ENCODE peak calls at places on chromosomes 3 and 15, in six cellular contexts. I is right lobe of liver, F is breast epithelium, R is IMR-90, A is adipocyte, P is left ventricle myocardium inferior. Q is an unnamed sample.

GRCh38 chr3:141294848-141295247 is 63.2 kb downstream of the PXYLP1 start:
- DNase-seq in I (no peak), F (no peak), R (peak; percentile 88), A (peak; percentile 56), P (no peak), Q (peak; percentile 31)

GRCh38 chr3:177146646-177147045 is 50.6 kb downstream of the TBL1XR1 start:
- DNase-seq in I (no peak), F (no peak), R (peak; percentile 39), A (peak; percentile 51), P (no peak), Q (no peak)

GRCh38 chr3:37652405-37652804 is 209.3 kb upstream of the CTDSPL start:
- DNase-seq in I (no peak), F (no peak), R (no peak), A (no peak), P (no peak), Q (no peak)

GRCh38 chr3:35596611-35597010 is 42.7 kb upstream of the ARPP21 start:
- DNase-seq in I (no peak), F (no peak), R (no peak), A (no peak), P (no peak), Q (no peak)

GRCh38 chr3:77421916-77422315 is 382.0 kb downstream of the ROBO2 start:
- DNase-seq in I (no peak), F (no peak), R (no peak), A (no peak), P (no peak), Q (no peak)

GRCh38 chr3:159586587-159587202 is 401.9 kb upstream of the IL12A start:
- DNase-seq in I (no peak), F (no peak), R (peak; percentile 63), A (peak; percentile 57), P (no peak), Q (peak; percentile 7)

GRCh38 chr3:1275495-1275894 is 182.7 kb downstream of the CNTN6 start:
- DNase-seq in I (no peak), F (no peak), R (no peak), A (no peak), P (no peak), Q (no peak)

GRCh38 chr15:39493393-39494067 is 87.3 kb upstream of the THBS1 start:
- DNase-seq in I (no peak), F (no peak), R (no peak), A (no peak), P (no peak), Q (no peak)

GRCh38 chr3:30646961-30647752 is 40.8 kb downstream of the TGFBR2 start:
- DNase-seq in I (no peak), F (no peak), R (no peak), A (no peak), P (no peak), Q (no peak)

GRCh38 chr3:139906441-139906840 is 28.5 kb upstream of the CLSTN2 start:
- DNase-seq in I (no peak), F (no peak), R (peak; percentile 22), A (peak; percentile 28), P (no peak), Q (peak; percentile 17)

GRCh38 chr15:46174122-46174521 is 539.3 kb downstream of the SQOR start:
- DNase-seq in I (no peak), F (no peak), R (no peak), A (no peak), P (no peak), Q (no peak)

GRCh38 chr3:150945226-150945625 is 27.3 kb downstream of the CLRN1 start:
- DNase-seq in I (no peak), F (no peak), R (peak; percentile 25), A (peak; percentile 65), P (no peak), Q (peak; percentile 53)

GRCh38 chr15:26628071-26628470 is 144.8 kb downstream of the GABRB3 start:
- DNase-seq in I (no peak), F (no peak), R (no peak), A (no peak), P (no peak), Q (no peak)

GRCh38 chr15:72515591-72516389 is 41.7 kb downstream of the ARIH1 start:
- DNase-seq in I (no peak), F (no peak), R (peak; percentile 20), A (peak; percentile 39), P (no peak), Q (no peak)

GRCh38 chr3:132773071-132773619 is 50.9 kb upstream of the NPHP3 start:
- DNase-seq in I (no peak), F (no peak), R (no peak), A (no peak), P (no peak), Q (no peak)

GRCh38 chr15:72835289-72835890 is 51.8 kb upstream of the ADPGK start:
- DNase-seq in I (no peak), F (no peak), R (no peak), A (no peak), P (no peak), Q (no peak)

GRCh38 chr15:74418575-74419338 is 15.0 kb downstream of the SEMA7A start:
- DNase-seq in I (no peak), F (no peak), R (no peak), A (no peak), P (no peak), Q (no peak)

GRCh38 chr3:1883489-1883888 is 215.2 kb upstream of the CNTN4 start:
- DNase-seq in I (no peak), F (no peak), R (no peak), A (no peak), P (no peak), Q (no peak)

GRCh38 chr3:182740710-182741109 is 52.6 kb upstream of the ATP11B start:
- DNase-seq in I (no peak), F (peak; percentile 30), R (no peak), A (no peak), P (no peak), Q (no peak)

GRCh38 chr15:32794973-32795372 is 77.2 kb downstream of the GREM1 start:
- DNase-seq in I (no peak), F (no peak), R (peak; percentile 29), A (peak; percentile 15), P (no peak), Q (no peak)

GRCh38 chr3:196186661-196187573 is 24.3 kb downstream of the ZDHHC19 start:
- DNase-seq in I (no peak), F (no peak), R (peak; percentile 22), A (no peak), P (no peak), Q (no peak)

GRCh38 chr3:114796796-114797195 is 350.3 kb downstream of the ZBTB20 start:
- DNase-seq in I (no peak), F (no peak), R (no peak), A (no peak), P (no peak), Q (no peak)

GRCh38 chr3:149134560-149134959 is 5.1 kb downstream of the HPS3 start:
- DNase-seq in I (no peak), F (no peak), R (peak; percentile 41), A (no peak), P (no peak), Q (no peak)

GRCh38 chr3:134904333-134904771 is 109.3 kb downstream of the EPHB1 start:
- DNase-seq in I (no peak), F (no peak), R (no peak), A (no peak), P (no peak), Q (no peak)

GRCh38 chr3:109155828-109156227 is 19.3 kb downstream of the C3orf85 start:
- DNase-seq in I (no peak), F (no peak), R (no peak), A (no peak), P (no peak), Q (no peak)

GRCh38 chr15:82810863-82811421 is 1.5 kb downstream of the WHAMM start:
- DNase-seq in I (no peak), F (no peak), R (no peak), A (peak; percentile 54), P (no peak), Q (no peak)
- H3K4me3 ChIP-seq in I (peak overlapping the region; percentile 83), F (peak overlapping the region; percentile 92), R (peak overlapping the region; percentile 88), A (peak overlapping the region; percentile 90), P (peak overlapping the region; percentile 94), Q (peak overlapping the region; percentile 87)

GRCh38 chr15:65759441-65759840 is 32.7 kb downstream of the DENND4A start:
- DNase-seq in I (no peak), F (no peak), R (no peak), A (no peak), P (no peak), Q (no peak)

GRCh38 chr15:65762914-65763787 is 28.9 kb downstream of the DENND4A start:
- DNase-seq in I (no peak), F (no peak), R (peak; percentile 16), A (no peak), P (no peak), Q (no peak)

GRCh38 chr15:65758242-65758641 is 33.9 kb downstream of the DENND4A start:
- DNase-seq in I (no peak), F (no peak), R (no peak), A (no peak), P (no peak), Q (no peak)

GRCh38 chr15:65761210-65761926 is 30.7 kb downstream of the DENND4A start:
- DNase-seq in I (no peak), F (no peak), R (no peak), A (no peak), P (no peak), Q (no peak)

GRCh38 chr15:65762399-65762798 is 29.7 kb downstream of the DENND4A start:
- DNase-seq in I (no peak), F (no peak), R (no peak), A (no peak), P (no peak), Q (no peak)
- H3K4me3 ChIP-seq in I (no peak overlapping the region), F (no peak overlapping the region), R (no peak overlapping the region), A (no peak overlapping the region), P (no peak overlapping the region), Q (no peak overlapping the region)

GRCh38 chr15:67788986-67789385 is 36.3 kb upstream of the SKOR1 start:
- DNase-seq in I (no peak), F (no peak), R (no peak), A (no peak), P (no peak), Q (no peak)
- H3K4me3 ChIP-seq in I (no peak overlapping the region), F (no peak overlapping the region), R (no peak overlapping the region), A (no peak overlapping the region), P (no peak overlapping the region), Q (no peak overlapping the region)

GRCh38 chr3:72080800-72081199 is 295.9 kb upstream of the PROK2 start:
- DNase-seq in I (no peak), F (no peak), R (no peak), A (no peak), P (no peak), Q (no peak)

GRCh38 chr3:72082776-72083477 is 298.0 kb upstream of the PROK2 start:
- DNase-seq in I (no peak), F (no peak), R (no peak), A (no peak), P (no peak), Q (no peak)

GRCh38 chr3:72082121-72082715 is 297.3 kb upstream of the PROK2 start:
- DNase-seq in I (no peak), F (no peak), R (no peak), A (peak; percentile 52), P (no peak), Q (no peak)

GRCh38 chr3:72080101-72080500 is 295.2 kb upstream of the PROK2 start:
- DNase-seq in I (no peak), F (no peak), R (no peak), A (no peak), P (no peak), Q (no peak)

DNA sequence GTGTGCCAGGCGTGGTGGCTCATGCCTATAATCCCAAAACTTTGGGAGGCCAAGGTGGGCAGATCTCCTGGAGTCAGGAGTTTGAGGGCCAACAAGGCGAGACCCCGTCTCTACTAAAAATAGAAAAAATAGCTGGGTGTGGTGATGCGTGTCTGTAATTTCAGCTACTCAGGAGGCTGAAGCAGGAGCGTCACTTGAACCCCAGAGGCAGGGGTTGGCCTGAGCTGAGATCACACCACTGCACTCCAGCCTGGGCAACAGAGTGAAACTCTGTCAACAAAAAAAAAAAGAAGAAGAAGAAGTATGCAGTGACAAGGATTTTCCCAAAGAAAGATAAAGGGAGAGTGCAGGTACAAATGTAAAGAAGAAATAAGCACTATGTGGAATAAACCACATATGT is 296.5 kb upstream of the PROK2 start:
- DNase-seq in I (no peak), F (no peak), R (no peak), A (no peak), P (no peak), Q (no peak)
- H3K4me3 ChIP-seq in I (no peak overlapping the region), F (no peak overlapping the region), R (no peak overlapping the region), A (peak overlapping the region; percentile 29), P (no peak overlapping the region), Q (no peak overlapping the region)

Q was measured in skeletal muscle cell.